ENCODE peak calls at places on chromosomes 11 and 22, in five cellular contexts. One of them, this sample, is unnamed. For H3K27me3, the result is how much of the 10 kb centered on the place peaks cover.

GRCh38 chr11:129950319-129951034 is 52.2 kb downstream of the PRDM10 start:
- DNase-seq in spleen: no peak
- DNase-seq in IMR-90: peak
- DNase-seq in ovary: peak
- DNase-seq in neuronal stem cell: no peak
- DNase-seq in this sample: no peak

GRCh38 chr22:25545117-25545516 is 19.4 kb upstream of the GRK3 start:
- DNase-seq in spleen: no peak
- DNase-seq in IMR-90: no peak
- DNase-seq in ovary: no peak
- DNase-seq in neuronal stem cell: no peak
- DNase-seq in this sample: no peak

GRCh38 chr11:122998727-122999370 is 17.2 kb upstream of the BSX start:
- DNase-seq in spleen: no peak
- DNase-seq in IMR-90: no peak
- DNase-seq in ovary: no peak
- DNase-seq in neuronal stem cell: no peak
- DNase-seq in this sample: no peak

GRCh38 chr11:44572431-44572830 is 7.0 kb downstream of the CD82 start:
- DNase-seq in spleen: peak
- DNase-seq in IMR-90: no peak
- DNase-seq in ovary: no peak
- DNase-seq in neuronal stem cell: no peak
- DNase-seq in this sample: peak

GRCh38 chr11:120832609-120833221 is 191.2 kb upstream of the TBCEL start:
- DNase-seq in spleen: peak
- DNase-seq in IMR-90: no peak
- DNase-seq in ovary: no peak
- DNase-seq in neuronal stem cell: peak
- DNase-seq in this sample: no peak

GRCh38 chr11:120612363-120613263 is 101.1 kb downstream of the GRIK4 start:
- DNase-seq in spleen: no peak
- DNase-seq in IMR-90: peak
- DNase-seq in ovary: no peak
- DNase-seq in neuronal stem cell: no peak
- DNase-seq in this sample: no peak

GRCh38 chr11:78586452-78587046 is 11.9 kb upstream of the NARS2 start:
- DNase-seq in spleen: no peak
- DNase-seq in IMR-90: peak
- DNase-seq in ovary: no peak
- DNase-seq in neuronal stem cell: no peak
- DNase-seq in this sample: no peak

GRCh38 chr11:103792981-103793468 is 243.4 kb upstream of the DDI1 start:
- DNase-seq in spleen: no peak
- DNase-seq in IMR-90: peak
- DNase-seq in ovary: no peak
- DNase-seq in neuronal stem cell: no peak
- DNase-seq in this sample: no peak

GRCh38 chr22:23749747-23750373 is 1.1 kb downstream of the ZNF70 start:
- DNase-seq in spleen: no peak
- DNase-seq in IMR-90: no peak
- DNase-seq in ovary: no peak
- DNase-seq in neuronal stem cell: no peak
- DNase-seq in this sample: no peak

GRCh38 chr11:65059959-65060824 is 1.8 kb upstream of the NAALADL1 start:
- DNase-seq in spleen: no peak
- DNase-seq in IMR-90: peak
- DNase-seq in ovary: no peak
- DNase-seq in neuronal stem cell: no peak
- DNase-seq in this sample: no peak

GRCh38 chr11:119389611-119390254 is 8.2 kb upstream of the USP2 start:
- DNase-seq in spleen: no peak
- DNase-seq in IMR-90: no peak
- DNase-seq in ovary: no peak
- DNase-seq in neuronal stem cell: no peak
- DNase-seq in this sample: no peak

DNA sequence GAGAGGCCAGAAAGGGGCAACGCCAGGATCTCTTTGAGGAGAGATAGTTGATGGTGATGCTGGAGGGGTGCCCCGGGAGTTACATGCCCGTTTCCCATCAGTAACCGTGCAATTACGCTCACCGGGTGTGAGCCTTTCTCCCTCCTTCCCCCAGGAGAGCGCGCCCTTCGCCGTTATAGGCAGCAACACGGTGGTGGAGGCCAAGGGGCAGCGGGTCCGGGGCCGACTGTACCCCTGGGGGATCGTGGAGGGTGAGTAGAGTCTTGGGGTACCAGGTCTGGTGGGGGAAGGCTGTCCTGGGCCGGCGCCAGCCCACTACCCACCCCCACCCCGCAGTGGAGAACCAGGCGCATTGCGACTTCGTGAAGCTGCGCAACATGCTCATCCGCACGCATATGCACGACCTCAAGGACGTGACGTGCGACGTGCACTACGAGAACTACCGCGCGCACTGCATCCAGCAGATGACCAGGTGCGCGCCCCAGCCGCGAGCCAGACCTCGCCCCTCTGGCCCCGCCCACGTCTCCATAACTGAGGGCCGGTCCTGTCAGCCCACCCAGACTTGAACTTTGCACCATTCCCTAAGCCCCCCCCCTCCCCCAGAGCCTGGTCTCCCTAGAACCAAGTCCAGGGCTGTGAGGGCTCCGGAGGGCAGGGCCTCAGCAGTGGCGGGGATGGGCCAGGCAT is 1.7 kb upstream of the GP1BB start:
- DNase-seq in spleen: no peak
- DNase-seq in IMR-90: no peak
- DNase-seq in ovary: peak
- DNase-seq in neuronal stem cell: no peak
- DNase-seq in this sample: no peak
- H3K4me3 ChIP-seq in spleen: no peak
- H3K4me3 ChIP-seq in IMR-90: no peak
- H3K4me3 ChIP-seq in ovary: no peak
- H3K4me3 ChIP-seq in neuronal stem cell: peak
- H3K4me3 ChIP-seq in this sample: no peak

GRCh38 chr11:2539761-2540520 is 95.1 kb downstream of the KCNQ1 start:
- DNase-seq in spleen: peak
- DNase-seq in IMR-90: no peak
- DNase-seq in ovary: peak
- DNase-seq in neuronal stem cell: no peak
- DNase-seq in this sample: no peak
- H3K27me3 ChIP-seq in spleen: under half
- H3K27me3 ChIP-seq in IMR-90: under half
- H3K27me3 ChIP-seq in ovary: under half
- H3K27me3 ChIP-seq in neuronal stem cell: under half
- H3K27me3 ChIP-seq in this sample: under half

DNA sequence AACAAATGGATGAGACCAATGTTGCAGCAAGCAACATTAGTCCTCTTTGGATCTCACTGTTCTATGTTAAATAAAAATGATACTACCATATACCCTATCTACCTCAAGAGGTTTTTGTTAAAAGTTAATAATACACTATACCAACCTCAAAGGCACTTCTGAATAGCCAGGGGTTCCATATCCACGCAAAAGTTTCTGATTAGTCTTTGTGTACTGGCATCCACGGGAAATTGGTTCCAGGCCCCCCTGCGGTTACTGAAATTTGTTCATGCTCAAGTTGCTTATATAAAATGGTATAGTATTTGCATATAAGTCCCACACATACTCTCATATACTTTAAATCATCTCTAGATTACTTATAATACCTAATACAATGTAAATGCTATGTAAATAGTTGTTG is 585.7 kb downstream of the INSC start:
- DNase-seq in spleen: no peak
- DNase-seq in IMR-90: no peak
- DNase-seq in ovary: no peak
- DNase-seq in neuronal stem cell: no peak
- DNase-seq in this sample: no peak
- H3K27ac ChIP-seq in spleen: no peak
- H3K27ac ChIP-seq in IMR-90: no peak
- H3K27ac ChIP-seq in ovary: no peak
- H3K27ac ChIP-seq in neuronal stem cell: no peak
- H3K27ac ChIP-seq in this sample: no peak

GRCh38 chr11:22567759-22568158 is 57.9 kb downstream of the FANCF start:
- DNase-seq in spleen: peak
- DNase-seq in IMR-90: no peak
- DNase-seq in ovary: no peak
- DNase-seq in neuronal stem cell: no peak
- DNase-seq in this sample: no peak

GRCh38 chr11:22561283-22561682 is 64.3 kb downstream of the FANCF start:
- DNase-seq in spleen: no peak
- DNase-seq in IMR-90: no peak
- DNase-seq in ovary: no peak
- DNase-seq in neuronal stem cell: no peak
- DNase-seq in this sample: no peak

DNA sequence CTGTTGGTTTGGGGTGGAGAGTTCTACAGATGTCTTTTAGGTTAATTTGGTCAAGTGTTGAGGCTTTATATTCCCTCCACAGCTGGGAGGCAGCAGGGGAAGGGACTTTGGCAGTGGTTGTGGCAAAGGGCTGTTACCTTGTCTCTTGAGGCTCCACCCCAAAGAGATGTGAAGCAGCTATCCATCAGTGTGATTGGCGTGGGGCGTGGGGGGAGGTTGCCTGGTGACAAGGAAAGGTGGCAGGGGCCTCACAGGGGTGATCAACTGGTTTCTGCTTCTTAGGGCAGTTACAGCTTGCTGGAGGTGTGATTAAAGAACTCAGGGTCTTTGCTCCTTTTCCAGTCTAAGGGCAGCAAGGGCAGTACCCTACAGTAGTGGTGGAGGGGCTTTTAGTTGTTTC is 59.3 kb downstream of the FANCF start:
- DNase-seq in spleen: no peak
- DNase-seq in IMR-90: no peak
- DNase-seq in ovary: no peak
- DNase-seq in neuronal stem cell: no peak
- DNase-seq in this sample: no peak
- H3K4me3 ChIP-seq in spleen: no peak
- H3K4me3 ChIP-seq in IMR-90: no peak
- H3K4me3 ChIP-seq in ovary: no peak
- H3K4me3 ChIP-seq in neuronal stem cell: no peak
- H3K4me3 ChIP-seq in this sample: no peak

GRCh38 chr11:116581349-116581748 is 191.4 kb downstream of the BUD13 start:
- DNase-seq in spleen: no peak
- DNase-seq in IMR-90: no peak
- DNase-seq in ovary: no peak
- DNase-seq in neuronal stem cell: no peak
- DNase-seq in this sample: no peak

GRCh38 chr11:116578971-116579687 is 193.7 kb downstream of the BUD13 start:
- DNase-seq in spleen: no peak
- DNase-seq in IMR-90: no peak
- DNase-seq in ovary: peak
- DNase-seq in neuronal stem cell: peak
- DNase-seq in this sample: peak

GRCh38 chr11:116582621-116583020 is 190.2 kb downstream of the BUD13 start:
- DNase-seq in spleen: no peak
- DNase-seq in IMR-90: no peak
- DNase-seq in ovary: no peak
- DNase-seq in neuronal stem cell: no peak
- DNase-seq in this sample: no peak

GRCh38 chr11:116579857-116580727 is 192.7 kb downstream of the BUD13 start:
- DNase-seq in spleen: peak
- DNase-seq in IMR-90: no peak
- DNase-seq in ovary: no peak
- DNase-seq in neuronal stem cell: peak
- DNase-seq in this sample: no peak

DNA sequence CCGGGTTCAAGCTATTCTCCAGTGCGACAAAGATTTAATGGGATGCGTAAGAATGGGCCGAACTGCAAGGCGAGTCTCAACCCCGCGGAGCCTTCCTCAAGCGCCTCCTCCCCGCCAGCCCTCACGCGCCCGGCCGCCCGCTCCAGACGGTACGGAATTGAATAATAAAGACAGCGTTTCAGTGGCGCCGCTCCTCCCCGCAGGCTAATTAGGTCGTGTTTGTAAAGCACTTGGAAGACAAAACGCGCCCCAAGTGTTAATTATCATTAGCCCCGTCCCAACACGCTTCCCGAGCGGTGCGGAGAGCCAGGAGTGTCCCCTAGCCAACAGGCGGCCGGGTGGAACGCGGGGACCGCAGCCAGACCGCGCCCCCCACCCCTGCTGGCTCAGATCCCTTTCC is 192.0 kb downstream of the BUD13 start:
- DNase-seq in spleen: peak
- DNase-seq in IMR-90: no peak
- DNase-seq in ovary: no peak
- DNase-seq in neuronal stem cell: peak
- DNase-seq in this sample: no peak
- H3K27me3 ChIP-seq in spleen: half or more
- H3K27me3 ChIP-seq in IMR-90: half or more
- H3K27me3 ChIP-seq in ovary: under half
- H3K27me3 ChIP-seq in neuronal stem cell: under half
- H3K27me3 ChIP-seq in this sample: under half

This sample was measured in dorsolateral prefrontal cortex.